ENCODE peak calls at places on chromosome 11, in ten cellular contexts. One of them, this sample, is unnamed.
A peak's percentile ranks its signal among the peaks of the same experiment; 100 is the strongest.

GRCh38 chr11:783581-784015 is 6.3 kb downstream of the CEND1 start:
- DNase-seq in activated B cell treated with CpG ODN at 0.5 μM for 24 hours: no peak
- DNase-seq in lung: peak; percentile 84
- DNase-seq in progenitor cell of endocrine pancreas: peak; percentile 73
- DNase-seq in fibroblast of mammary gland: peak; percentile 94
- DNase-seq in Calu3: no peak
- DNase-seq in MM.1S: no peak
- DNase-seq in endodermal cell: peak; percentile 98
- DNase-seq in endothelial cell: peak; percentile 84
- DNase-seq in choroid plexus epithelial cell: peak; percentile 81
- DNase-seq in this sample: peak; percentile 74

GRCh38 chr11:27694992-27695391 is 5.3 kb downstream of the BDNF start:
- DNase-seq in endodermal cell: no peak
- DNase-seq in choroid plexus epithelial cell: peak; percentile 67
- DNase-seq in progenitor cell of endocrine pancreas: no peak
- DNase-seq in fibroblast of mammary gland: peak; percentile 53
- DNase-seq in endothelial cell: no peak
- DNase-seq in activated B cell treated with CpG ODN at 0.5 μM for 24 hours: no peak
- DNase-seq in MM.1S: no peak
- DNase-seq in lung: no peak
- DNase-seq in Calu3: no peak
- DNase-seq in this sample: no peak

GRCh38 chr11:32615422-32615821 is 31.8 kb downstream of the EIF3M start:
- DNase-seq in endodermal cell: no peak
- DNase-seq in MM.1S: peak; percentile 8
- DNase-seq in choroid plexus epithelial cell: peak; percentile 66
- DNase-seq in endothelial cell: no peak
- DNase-seq in activated B cell treated with CpG ODN at 0.5 μM for 24 hours: no peak
- DNase-seq in lung: no peak
- DNase-seq in fibroblast of mammary gland: peak; percentile 5
- DNase-seq in progenitor cell of endocrine pancreas: no peak
- DNase-seq in Calu3: no peak
- DNase-seq in this sample: no peak

GRCh38 chr11:123674297-123674696 is 19.9 kb upstream of the SCN3B start:
- DNase-seq in progenitor cell of endocrine pancreas: no peak
- DNase-seq in endodermal cell: no peak
- DNase-seq in activated B cell treated with CpG ODN at 0.5 μM for 24 hours: no peak
- DNase-seq in endothelial cell: no peak
- DNase-seq in choroid plexus epithelial cell: no peak
- DNase-seq in Calu3: no peak
- DNase-seq in lung: no peak
- DNase-seq in MM.1S: no peak
- DNase-seq in fibroblast of mammary gland: no peak
- DNase-seq in this sample: no peak

GRCh38 chr11:117037279-117037951 is 60.8 kb downstream of the SIK3 start:
- DNase-seq in activated B cell treated with CpG ODN at 0.5 μM for 24 hours: no peak
- DNase-seq in fibroblast of mammary gland: peak; percentile 40
- DNase-seq in endothelial cell: peak; percentile 8
- DNase-seq in lung: no peak
- DNase-seq in endodermal cell: no peak
- DNase-seq in Calu3: no peak
- DNase-seq in MM.1S: no peak
- DNase-seq in choroid plexus epithelial cell: peak; percentile 12
- DNase-seq in progenitor cell of endocrine pancreas: no peak
- DNase-seq in this sample: peak; percentile 13

GRCh38 chr11:15493921-15494630 is 379.4 kb downstream of the INSC start:
- DNase-seq in Calu3: peak; percentile 20
- DNase-seq in progenitor cell of endocrine pancreas: no peak
- DNase-seq in choroid plexus epithelial cell: no peak
- DNase-seq in endothelial cell: no peak
- DNase-seq in endodermal cell: no peak
- DNase-seq in lung: no peak
- DNase-seq in MM.1S: no peak
- DNase-seq in fibroblast of mammary gland: no peak
- DNase-seq in activated B cell treated with CpG ODN at 0.5 μM for 24 hours: no peak
- DNase-seq in this sample: no peak

GRCh38 chr11:124670732-124671131 is 2.8 kb downstream of the SIAE start:
- DNase-seq in endothelial cell: no peak
- DNase-seq in lung: no peak
- DNase-seq in Calu3: no peak
- DNase-seq in endodermal cell: no peak
- DNase-seq in MM.1S: peak; percentile 92
- DNase-seq in choroid plexus epithelial cell: no peak
- DNase-seq in fibroblast of mammary gland: peak; percentile 18
- DNase-seq in progenitor cell of endocrine pancreas: no peak
- DNase-seq in activated B cell treated with CpG ODN at 0.5 μM for 24 hours: no peak
- DNase-seq in this sample: no peak

GRCh38 chr11:117554601-117555333 is 227.1 kb downstream of the CEP164 start:
- DNase-seq in lung: no peak
- DNase-seq in activated B cell treated with CpG ODN at 0.5 μM for 24 hours: no peak
- DNase-seq in endothelial cell: no peak
- DNase-seq in MM.1S: no peak
- DNase-seq in endodermal cell: no peak
- DNase-seq in Calu3: peak; percentile 26
- DNase-seq in choroid plexus epithelial cell: no peak
- DNase-seq in fibroblast of mammary gland: no peak
- DNase-seq in progenitor cell of endocrine pancreas: no peak
- DNase-seq in this sample: no peak

GRCh38 chr11:113859665-113860064 is 15.7 kb downstream of the USP28 start:
- DNase-seq in fibroblast of mammary gland: no peak
- DNase-seq in endothelial cell: no peak
- DNase-seq in activated B cell treated with CpG ODN at 0.5 μM for 24 hours: no peak
- DNase-seq in Calu3: no peak
- DNase-seq in endodermal cell: no peak
- DNase-seq in progenitor cell of endocrine pancreas: no peak
- DNase-seq in choroid plexus epithelial cell: peak; percentile 14
- DNase-seq in MM.1S: no peak
- DNase-seq in lung: no peak
- DNase-seq in this sample: no peak

GRCh38 chr11:69669486-69669885 is 5.7 kb downstream of the LTO1 start:
- DNase-seq in lung: no peak
- DNase-seq in choroid plexus epithelial cell: no peak
- DNase-seq in fibroblast of mammary gland: no peak
- DNase-seq in endothelial cell: no peak
- DNase-seq in activated B cell treated with CpG ODN at 0.5 μM for 24 hours: no peak
- DNase-seq in Calu3: no peak
- DNase-seq in progenitor cell of endocrine pancreas: no peak
- DNase-seq in MM.1S: no peak
- DNase-seq in endodermal cell: no peak
- DNase-seq in this sample: no peak

DNA sequence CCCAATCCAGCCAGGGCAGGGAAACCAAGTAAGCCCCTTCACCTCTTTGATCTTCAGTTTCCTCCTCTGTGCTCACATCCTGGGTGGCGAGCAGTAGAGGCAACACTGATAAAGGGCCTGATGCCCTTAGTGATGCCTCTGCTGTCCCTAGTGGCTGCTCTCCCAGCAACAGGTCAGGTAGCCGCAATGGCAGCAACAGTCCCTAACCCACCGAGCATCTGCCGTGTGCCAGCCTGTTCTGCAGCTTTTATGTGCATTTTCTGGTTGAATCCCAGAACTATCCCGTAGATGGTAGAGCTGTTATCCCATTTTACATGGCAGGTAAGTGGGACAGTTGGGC is 5.2 kb downstream of the SCYL1 start:
- DNase-seq in activated B cell treated with CpG ODN at 0.5 μM for 24 hours: no peak
- DNase-seq in Calu3: no peak
- DNase-seq in lung: no peak
- DNase-seq in choroid plexus epithelial cell: no peak
- DNase-seq in fibroblast of mammary gland: no peak
- DNase-seq in MM.1S: no peak
- DNase-seq in endodermal cell: peak; percentile 77
- DNase-seq in endothelial cell: no peak
- DNase-seq in progenitor cell of endocrine pancreas: no peak
- DNase-seq in this sample: no peak
- TF ChIP-seq CTCF in activated B cell treated with CpG ODN at 0.5 μM for 24 hours: no peak
- TF ChIP-seq CTCF in Calu3: no peak
- TF ChIP-seq CTCF in lung: no peak
- TF ChIP-seq CTCF in choroid plexus epithelial cell: peak; percentile 46
- TF ChIP-seq CTCF in fibroblast of mammary gland: peak; percentile 21
- TF ChIP-seq CTCF in MM.1S: peak; percentile 34
- TF ChIP-seq CTCF in endodermal cell: peak; percentile 74
- TF ChIP-seq CTCF in endothelial cell: no peak
- TF ChIP-seq CTCF in progenitor cell of endocrine pancreas: peak; percentile 51
- TF ChIP-seq CTCF in this sample: peak; percentile 60

GRCh38 chr11:128216198-128216597 is 371.2 kb downstream of the ETS1 start:
- DNase-seq in endothelial cell: no peak
- DNase-seq in progenitor cell of endocrine pancreas: no peak
- DNase-seq in endodermal cell: no peak
- DNase-seq in choroid plexus epithelial cell: no peak
- DNase-seq in Calu3: no peak
- DNase-seq in fibroblast of mammary gland: no peak
- DNase-seq in lung: no peak
- DNase-seq in activated B cell treated with CpG ODN at 0.5 μM for 24 hours: no peak
- DNase-seq in MM.1S: no peak
- DNase-seq in this sample: no peak
- TF ChIP-seq CTCF in endothelial cell: no peak
- TF ChIP-seq CTCF in progenitor cell of endocrine pancreas: no peak
- TF ChIP-seq CTCF in endodermal cell: no peak
- TF ChIP-seq CTCF in choroid plexus epithelial cell: no peak
- TF ChIP-seq CTCF in Calu3: no peak
- TF ChIP-seq CTCF in fibroblast of mammary gland: no peak
- TF ChIP-seq CTCF in lung: no peak
- TF ChIP-seq CTCF in activated B cell treated with CpG ODN at 0.5 μM for 24 hours: no peak
- TF ChIP-seq CTCF in MM.1S: no peak
- TF ChIP-seq CTCF in this sample: no peak

DNA sequence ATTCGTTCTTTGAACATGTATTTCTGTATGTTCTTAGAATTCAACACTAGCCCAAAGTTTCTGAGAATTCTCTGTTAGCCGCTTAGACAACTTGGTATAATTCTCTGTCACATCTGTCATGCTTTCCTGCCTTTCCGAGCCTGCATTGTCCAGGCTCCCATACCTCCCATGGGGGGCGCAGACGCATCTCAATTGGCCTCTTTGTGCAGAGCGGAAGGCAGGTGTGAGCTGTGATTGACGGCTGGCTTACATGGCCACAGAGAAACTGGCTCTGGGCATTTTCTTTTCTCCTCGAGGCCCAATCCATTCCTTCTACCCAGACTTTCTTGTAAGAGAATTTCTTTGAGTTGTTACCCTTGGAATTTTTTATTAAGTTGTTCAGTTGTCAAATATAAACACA is 132.7 kb upstream of the SESN3 start:
- DNase-seq in lung: no peak
- DNase-seq in Calu3: no peak
- DNase-seq in choroid plexus epithelial cell: no peak
- DNase-seq in activated B cell treated with CpG ODN at 0.5 μM for 24 hours: no peak
- DNase-seq in fibroblast of mammary gland: no peak
- DNase-seq in endodermal cell: peak; percentile 79
- DNase-seq in MM.1S: no peak
- DNase-seq in progenitor cell of endocrine pancreas: no peak
- DNase-seq in endothelial cell: no peak
- DNase-seq in this sample: no peak
- TF ChIP-seq CTCF in lung: no peak
- TF ChIP-seq CTCF in Calu3: no peak
- TF ChIP-seq CTCF in choroid plexus epithelial cell: no peak
- TF ChIP-seq CTCF in activated B cell treated with CpG ODN at 0.5 μM for 24 hours: no peak
- TF ChIP-seq CTCF in fibroblast of mammary gland: no peak
- TF ChIP-seq CTCF in endodermal cell: peak; percentile 64
- TF ChIP-seq CTCF in MM.1S: no peak
- TF ChIP-seq CTCF in progenitor cell of endocrine pancreas: peak; percentile 9
- TF ChIP-seq CTCF in endothelial cell: no peak
- TF ChIP-seq CTCF in this sample: no peak

GRCh38 chr11:67354314-67355022 is 1.1 kb upstream of the POLD4 start:
- DNase-seq in choroid plexus epithelial cell: peak; percentile 84
- DNase-seq in activated B cell treated with CpG ODN at 0.5 μM for 24 hours: peak; percentile 25
- DNase-seq in Calu3: peak; percentile 87
- DNase-seq in lung: peak; percentile 68
- DNase-seq in endothelial cell: no peak
- DNase-seq in MM.1S: no peak
- DNase-seq in endodermal cell: peak; percentile 86
- DNase-seq in fibroblast of mammary gland: peak; percentile 99
- DNase-seq in progenitor cell of endocrine pancreas: no peak
- DNase-seq in this sample: peak; percentile 97

GRCh38 chr11:67351275-67352005 is 1.9 kb downstream of the POLD4 start:
- DNase-seq in endothelial cell: no peak
- DNase-seq in activated B cell treated with CpG ODN at 0.5 μM for 24 hours: peak; percentile 63
- DNase-seq in progenitor cell of endocrine pancreas: no peak
- DNase-seq in choroid plexus epithelial cell: peak; percentile 86
- DNase-seq in Calu3: peak; percentile 71
- DNase-seq in MM.1S: peak; percentile 76
- DNase-seq in endodermal cell: peak; percentile 86
- DNase-seq in lung: peak; percentile 65
- DNase-seq in fibroblast of mammary gland: peak; percentile 79
- DNase-seq in this sample: peak; percentile 48

GRCh38 chr11:67352546-67353316 is 615 bp downstream of the POLD4 start:
- DNase-seq in choroid plexus epithelial cell: no peak
- DNase-seq in lung: peak; percentile 58
- DNase-seq in endodermal cell: no peak
- DNase-seq in MM.1S: peak; percentile 81
- DNase-seq in progenitor cell of endocrine pancreas: no peak
- DNase-seq in fibroblast of mammary gland: no peak
- DNase-seq in Calu3: peak; percentile 53
- DNase-seq in activated B cell treated with CpG ODN at 0.5 μM for 24 hours: no peak
- DNase-seq in endothelial cell: no peak
- DNase-seq in this sample: no peak

GRCh38 chr11:67355023-67355793 is 1.9 kb upstream of the POLD4 start:
- DNase-seq in choroid plexus epithelial cell: no peak
- DNase-seq in fibroblast of mammary gland: no peak
- DNase-seq in endothelial cell: no peak
- DNase-seq in MM.1S: no peak
- DNase-seq in lung: no peak
- DNase-seq in activated B cell treated with CpG ODN at 0.5 μM for 24 hours: no peak
- DNase-seq in endodermal cell: no peak
- DNase-seq in Calu3: no peak
- DNase-seq in progenitor cell of endocrine pancreas: no peak
- DNase-seq in this sample: no peak

DNA sequence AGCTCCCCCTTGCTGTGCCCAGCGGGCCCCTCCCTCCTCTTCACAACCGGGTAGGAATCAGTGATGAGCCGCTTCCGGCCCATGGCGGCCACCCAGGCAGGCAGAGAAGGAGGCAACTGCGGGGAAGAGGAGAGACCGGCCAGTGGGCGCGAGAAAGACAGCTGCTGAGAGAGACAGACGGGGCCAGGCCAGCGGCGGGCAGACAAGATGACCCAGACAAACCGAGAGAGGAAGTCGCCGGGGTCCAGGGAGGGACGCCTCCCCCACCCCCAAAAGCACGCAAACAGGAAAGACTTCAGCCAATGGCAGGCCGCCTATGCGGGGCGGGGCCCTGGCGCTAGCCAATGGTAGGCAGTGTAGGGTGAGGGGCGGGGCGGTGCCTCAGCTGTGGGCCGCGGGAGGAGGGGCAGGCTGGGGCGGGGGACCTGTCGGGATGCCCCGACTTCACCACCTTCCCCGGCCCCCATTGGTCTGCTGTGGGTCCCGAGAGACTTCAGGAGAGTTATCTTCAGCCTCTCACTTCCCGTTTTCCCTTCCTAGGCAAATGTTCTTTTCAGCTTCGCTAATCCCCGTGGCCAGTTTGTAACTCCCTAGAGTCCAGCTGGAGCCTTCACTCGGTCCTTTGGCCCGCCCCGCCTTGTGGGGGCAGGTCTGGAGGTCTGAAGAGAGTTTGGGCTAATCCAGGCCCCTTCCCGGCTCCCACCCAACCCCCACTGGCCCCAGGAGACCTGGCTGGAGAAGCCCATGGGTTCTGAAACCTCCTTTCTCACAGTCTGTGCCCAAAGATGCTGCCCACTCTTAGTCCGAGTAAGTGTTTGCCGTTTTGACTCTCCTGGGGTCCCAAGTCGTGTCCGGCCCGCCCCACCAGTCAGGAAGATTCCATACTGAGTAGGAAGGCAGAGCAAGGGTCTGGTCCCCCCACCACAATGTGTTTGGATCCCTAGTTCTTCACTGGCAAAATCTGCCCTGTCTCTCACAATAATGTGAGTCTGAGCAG is at the start of gene POLD4:
- DNase-seq in endothelial cell: peak; percentile 98
- DNase-seq in fibroblast of mammary gland: peak; percentile 94
- DNase-seq in choroid plexus epithelial cell: peak; percentile 96
- DNase-seq in endodermal cell: peak; percentile 99
- DNase-seq in Calu3: peak; percentile 98
- DNase-seq in activated B cell treated with CpG ODN at 0.5 μM for 24 hours: peak; percentile 98
- DNase-seq in progenitor cell of endocrine pancreas: peak; percentile 89
- DNase-seq in lung: peak; percentile 98
- DNase-seq in MM.1S: peak; percentile 96
- DNase-seq in this sample: peak; percentile 92
- TF ChIP-seq CTCF in endothelial cell: no peak
- TF ChIP-seq CTCF in fibroblast of mammary gland: no peak
- TF ChIP-seq CTCF in choroid plexus epithelial cell: no peak
- TF ChIP-seq CTCF in endodermal cell: no peak
- TF ChIP-seq CTCF in Calu3: no peak
- TF ChIP-seq CTCF in activated B cell treated with CpG ODN at 0.5 μM for 24 hours: no peak
- TF ChIP-seq CTCF in progenitor cell of endocrine pancreas: no peak
- TF ChIP-seq CTCF in lung: no peak
- TF ChIP-seq CTCF in MM.1S: no peak
- TF ChIP-seq CTCF in this sample: no peak